ENCODE peak calls at places on chromosome 20, in nine cellular contexts. Z, U, A, J, W, F, T, O and X are unnamed samples.

GRCh38 chr20:53547664-53548239 is 45.9 kb downstream of the ZNF217 start:
- DNase-seq in Z (peak), U (no peak), A (no peak), J (no peak), W (peak), F (peak), T (no peak), O (peak), X (no peak)

GRCh38 chr20:46130534-46130933 is 12.4 kb downstream of the CD40 start:
- DNase-seq in Z (no peak), U (no peak), A (no peak), J (no peak), W (no peak), F (no peak), T (no peak), O (no peak), X (no peak)

GRCh38 chr20:10963717-10964266 is 290.0 kb upstream of the JAG1 start:
- DNase-seq in Z (peak), U (no peak), A (no peak), J (no peak), W (no peak), F (no peak), T (no peak), O (no peak), X (no peak)

GRCh38 chr20:10309326-10309725 is 90.7 kb downstream of the SNAP25 start:
- DNase-seq in Z (peak), U (no peak), A (no peak), J (no peak), W (peak), F (no peak), T (no peak), O (no peak), X (no peak)

GRCh38 chr20:46400253-46400652 is 6.2 kb downstream of the ELMO2 start:
- DNase-seq in Z (peak), U (peak), A (no peak), J (no peak), W (no peak), F (peak), T (no peak), O (no peak), X (no peak)

GRCh38 chr20:60249436-60249835 is 291.2 kb downstream of the CDH26 start:
- DNase-seq in Z (peak), U (no peak), A (no peak), J (no peak), W (peak), F (no peak), T (no peak), O (no peak), X (no peak)

GRCh38 chr20:19934792-19935491 is 82.2 kb upstream of the NAA20 start:
- DNase-seq in Z (no peak), U (peak), A (peak), J (no peak), W (no peak), F (peak), T (no peak), O (no peak), X (no peak)

GRCh38 chr20:22717466-22717865 is 133.1 kb upstream of the FOXA2 start:
- DNase-seq in Z (peak), U (no peak), A (no peak), J (no peak), W (no peak), F (no peak), T (no peak), O (no peak), X (no peak)

GRCh38 chr20:37518606-37519507 is 2.2 kb upstream of the NNAT start:
- DNase-seq in Z (peak), U (peak), A (no peak), J (no peak), W (no peak), F (no peak), T (no peak), O (no peak), X (peak)

GRCh38 chr20:48292806-48293205 is 507.5 kb upstream of the SULF2 start:
- DNase-seq in Z (no peak), U (no peak), A (no peak), J (no peak), W (no peak), F (no peak), T (no peak), O (peak), X (no peak)

GRCh38 chr20:47360207-47360488 is 3.6 kb upstream of the ZMYND8 start:
- DNase-seq in Z (peak), U (no peak), A (peak), J (no peak), W (no peak), F (peak), T (no peak), O (no peak), X (no peak)

GRCh38 chr20:45994761-45995160 is 13.9 kb upstream of the MMP9 start:
- DNase-seq in Z (no peak), U (no peak), A (no peak), J (no peak), W (no peak), F (no peak), T (no peak), O (no peak), X (no peak)

GRCh38 chr20:3696200-3696599 is 14.4 kb upstream of the ADAM33 start:
- DNase-seq in Z (no peak), U (no peak), A (no peak), J (no peak), W (no peak), F (no peak), T (no peak), O (no peak), X (no peak)